ENCODE peak calls at places on chromosome 15, in five cellular contexts. One of them, this sample, is unnamed.
A peak's percentile ranks its signal among the peaks of the same experiment; 100 is the strongest.

GRCh38 chr15:42159381-42160015 is 3.1 kb upstream of the PLA2G4F start:
- DNase-seq in neuronal stem cell: no peak
- DNase-seq in GM23248: no peak
- DNase-seq in lung: no peak
- DNase-seq in left lung: no peak
- DNase-seq in this sample: peak; percentile 69

GRCh38 chr15:76991741-76992645 is 2.9 kb upstream of the PSTPIP1 start:
- DNase-seq in left lung: peak; percentile 89
- DNase-seq in lung: no peak
- DNase-seq in neuronal stem cell: no peak
- DNase-seq in GM23248: no peak
- DNase-seq in this sample: no peak

GRCh38 chr15:43105077-43105769 is 615 bp downstream of the UBR1 start:
- DNase-seq in lung: no peak
- DNase-seq in left lung: no peak
- DNase-seq in GM23248: peak; percentile 50
- DNase-seq in neuronal stem cell: no peak
- DNase-seq in this sample: no peak

GRCh38 chr15:38217181-38217580 is 35.5 kb upstream of the SPRED1 start:
- DNase-seq in lung: peak; percentile 41
- DNase-seq in GM23248: peak; percentile 49
- DNase-seq in neuronal stem cell: no peak
- DNase-seq in left lung: no peak
- DNase-seq in this sample: no peak

GRCh38 chr15:85116925-85117646 is 135.4 kb downstream of the PDE8A start:
- DNase-seq in neuronal stem cell: no peak
- DNase-seq in left lung: no peak
- DNase-seq in GM23248: no peak
- DNase-seq in lung: no peak
- DNase-seq in this sample: no peak

GRCh38 chr15:46222861-46223260 is 588.0 kb downstream of the SQOR start:
- DNase-seq in GM23248: no peak
- DNase-seq in left lung: no peak
- DNase-seq in neuronal stem cell: no peak
- DNase-seq in lung: no peak
- DNase-seq in this sample: no peak

GRCh38 chr15:62809106-62809967 is 233.2 kb upstream of the TPM1 start:
- DNase-seq in lung: no peak
- DNase-seq in left lung: no peak
- DNase-seq in GM23248: peak; percentile 78
- DNase-seq in neuronal stem cell: peak; percentile 23
- DNase-seq in this sample: no peak

GRCh38 chr15:57595011-57595866 is 3.5 kb downstream of the MYZAP start:
- DNase-seq in lung: no peak
- DNase-seq in left lung: no peak
- DNase-seq in GM23248: no peak
- DNase-seq in neuronal stem cell: no peak
- DNase-seq in this sample: no peak

GRCh38 chr15:40948706-40949473 is 4.4 kb upstream of the CHAC1 start:
- DNase-seq in neuronal stem cell: no peak
- DNase-seq in lung: no peak
- DNase-seq in GM23248: no peak
- DNase-seq in left lung: no peak
- DNase-seq in this sample: no peak

GRCh38 chr15:33068007-33068441 is 126.5 kb downstream of the FMN1 start:
- DNase-seq in left lung: peak; percentile 89
- DNase-seq in lung: peak; percentile 73
- DNase-seq in neuronal stem cell: no peak
- DNase-seq in GM23248: peak; percentile 68
- DNase-seq in this sample: no peak

GRCh38 chr15:62900071-62900812 is 142.3 kb upstream of the TPM1 start:
- DNase-seq in neuronal stem cell: no peak
- DNase-seq in GM23248: peak; percentile 66
- DNase-seq in left lung: no peak
- DNase-seq in lung: no peak
- DNase-seq in this sample: no peak

GRCh38 chr15:59347915-59348314 is 24.8 kb downstream of the MYO1E start:
- DNase-seq in GM23248: no peak
- DNase-seq in neuronal stem cell: no peak
- DNase-seq in lung: no peak
- DNase-seq in left lung: no peak
- DNase-seq in this sample: no peak

GRCh38 chr15:39396979-39397615 is 183.8 kb upstream of the THBS1 start:
- DNase-seq in left lung: no peak
- DNase-seq in neuronal stem cell: no peak
- DNase-seq in lung: no peak
- DNase-seq in GM23248: no peak
- DNase-seq in this sample: no peak

GRCh38 chr15:101172421-101173097 is 79.3 kb downstream of the CHSY1 start:
- DNase-seq in lung: no peak
- DNase-seq in GM23248: no peak
- DNase-seq in left lung: no peak
- DNase-seq in neuronal stem cell: no peak
- DNase-seq in this sample: no peak

GRCh38 chr15:52728899-52729298 is 49.7 kb upstream of the ATOSA start:
- DNase-seq in neuronal stem cell: no peak
- DNase-seq in GM23248: peak; percentile 80
- DNase-seq in lung: no peak
- DNase-seq in left lung: no peak
- DNase-seq in this sample: no peak

GRCh38 chr15:74845581-74845980 is 2.6 kb upstream of the ULK3 start:
- DNase-seq in lung: no peak
- DNase-seq in neuronal stem cell: no peak
- DNase-seq in left lung: peak; percentile 39
- DNase-seq in GM23248: no peak
- DNase-seq in this sample: no peak

GRCh38 chr15:60396100-60396499 is 1.7 kb downstream of the ANXA2 start:
- DNase-seq in lung: peak; percentile 42
- DNase-seq in neuronal stem cell: no peak
- DNase-seq in GM23248: peak; percentile 75
- DNase-seq in left lung: no peak
- DNase-seq in this sample: no peak

GRCh38 chr15:36943496-36944361 is 156.6 kb downstream of the MEIS2 start:
- DNase-seq in neuronal stem cell: peak; percentile 31
- DNase-seq in GM23248: no peak
- DNase-seq in lung: no peak
- DNase-seq in left lung: no peak
- DNase-seq in this sample: no peak

GRCh38 chr15:74314897-74315438 is 52.5 kb downstream of the CYP11A1 start:
- DNase-seq in neuronal stem cell: no peak
- DNase-seq in GM23248: no peak
- DNase-seq in lung: no peak
- DNase-seq in left lung: no peak
- DNase-seq in this sample: no peak

GRCh38 chr15:38229700-38230099 is 22.9 kb upstream of the SPRED1 start:
- DNase-seq in left lung: no peak
- DNase-seq in neuronal stem cell: no peak
- DNase-seq in lung: no peak
- DNase-seq in GM23248: peak; percentile 41
- DNase-seq in this sample: no peak

GRCh38 chr15:71125831-71126453 is 10.7 kb downstream of the THSD4 start:
- DNase-seq in neuronal stem cell: no peak
- DNase-seq in left lung: no peak
- DNase-seq in lung: no peak
- DNase-seq in GM23248: peak; percentile 22
- DNase-seq in this sample: no peak

GRCh38 chr15:33107950-33108349 is 86.6 kb downstream of the FMN1 start:
- DNase-seq in neuronal stem cell: no peak
- DNase-seq in left lung: no peak
- DNase-seq in GM23248: peak; percentile 73
- DNase-seq in lung: no peak
- DNase-seq in this sample: no peak

GRCh38 chr15:55915876-55916567 is 77.4 kb downstream of the NEDD4 start:
- DNase-seq in lung: no peak
- DNase-seq in neuronal stem cell: no peak
- DNase-seq in GM23248: peak; percentile 77
- DNase-seq in left lung: no peak
- DNase-seq in this sample: no peak

GRCh38 chr15:100683434-100683833 is 81.0 kb downstream of the ASB7 start:
- DNase-seq in left lung: no peak
- DNase-seq in lung: no peak
- DNase-seq in GM23248: no peak
- DNase-seq in neuronal stem cell: no peak
- DNase-seq in this sample: no peak

GRCh38 chr15:101145362-101145761 is 106.5 kb downstream of the CHSY1 start:
- DNase-seq in GM23248: no peak
- DNase-seq in left lung: no peak
- DNase-seq in lung: no peak
- DNase-seq in neuronal stem cell: no peak
- DNase-seq in this sample: no peak

GRCh38 chr15:82892541-82892940 is 60.0 kb downstream of the HOMER2 start:
- DNase-seq in neuronal stem cell: no peak
- DNase-seq in GM23248: no peak
- DNase-seq in lung: no peak
- DNase-seq in left lung: no peak
- DNase-seq in this sample: no peak

GRCh38 chr15:70882361-70882760 is 9.9 kb downstream of the THAP10 start:
- DNase-seq in GM23248: peak; percentile 5
- DNase-seq in lung: no peak
- DNase-seq in neuronal stem cell: no peak
- DNase-seq in left lung: no peak
- DNase-seq in this sample: no peak

GRCh38 chr15:88624156-88624970 is 3.2 kb downstream of the AEN start:
- DNase-seq in neuronal stem cell: no peak
- DNase-seq in GM23248: peak; percentile 66
- DNase-seq in lung: no peak
- DNase-seq in left lung: no peak
- DNase-seq in this sample: no peak

GRCh38 chr15:57403946-57404345 is 27.6 kb downstream of the CGNL1 start:
- DNase-seq in lung: no peak
- DNase-seq in neuronal stem cell: no peak
- DNase-seq in GM23248: no peak
- DNase-seq in left lung: no peak
- DNase-seq in this sample: no peak

GRCh38 chr15:91853968-91854943 is 748 bp downstream of the SLCO3A1 start:
- DNase-seq in lung: peak; percentile 35
- DNase-seq in GM23248: peak; percentile 73
- DNase-seq in neuronal stem cell: peak; percentile 43
- DNase-seq in left lung: peak; percentile 92
- DNase-seq in this sample: no peak

GRCh38 chr15:55204464-55204863 is 7.7 kb upstream of the RSL24D1 start:
- DNase-seq in GM23248: no peak
- DNase-seq in neuronal stem cell: no peak
- DNase-seq in left lung: no peak
- DNase-seq in lung: no peak
- DNase-seq in this sample: no peak

GRCh38 chr15:92891533-92892200 is 8.5 kb upstream of the CHD2 start:
- DNase-seq in left lung: no peak
- DNase-seq in GM23248: no peak
- DNase-seq in neuronal stem cell: no peak
- DNase-seq in lung: no peak
- DNase-seq in this sample: no peak

GRCh38 chr15:72319360-72319984 is 485 bp downstream of the CELF6 start:
- DNase-seq in left lung: peak; percentile 95
- DNase-seq in neuronal stem cell: peak; percentile 91
- DNase-seq in GM23248: peak; percentile 80
- DNase-seq in lung: peak; percentile 65
- DNase-seq in this sample: no peak

GRCh38 chr15:63860161-63860954 is 26.6 kb upstream of the HERC1 start:
- DNase-seq in GM23248: no peak
- DNase-seq in lung: no peak
- DNase-seq in neuronal stem cell: no peak
- DNase-seq in left lung: no peak
- DNase-seq in this sample: no peak

DNA sequence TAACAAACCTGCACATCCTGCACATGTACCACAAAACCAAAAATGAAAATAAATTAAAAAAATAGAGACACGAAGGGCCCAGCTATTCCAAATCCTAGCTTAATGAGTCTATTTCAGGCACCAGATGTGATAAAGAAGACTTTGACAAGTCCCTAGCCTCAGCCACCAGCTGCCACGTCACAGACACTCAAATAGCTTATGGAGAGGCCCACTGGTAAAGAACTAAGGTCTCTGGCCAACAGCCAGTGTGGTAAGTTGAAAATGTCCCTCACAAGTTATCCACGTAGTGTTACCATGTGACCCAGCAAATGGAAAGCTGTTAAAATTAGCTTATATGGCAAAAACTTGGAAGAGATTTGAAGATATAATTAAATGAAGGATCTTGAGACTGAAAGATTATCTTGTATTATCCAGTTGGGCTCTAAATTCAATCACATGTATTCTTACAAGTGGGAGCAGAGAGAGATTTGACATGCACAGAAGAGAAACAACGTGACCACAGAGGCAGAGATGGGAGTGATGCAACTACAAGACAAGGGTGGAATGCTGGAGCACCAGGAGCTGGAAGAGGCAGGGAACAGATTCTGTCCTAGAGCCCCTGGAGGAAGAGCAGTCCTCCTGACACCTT is 10.9 kb downstream of the ACSBG1 start:
- DNase-seq in neuronal stem cell: no peak
- DNase-seq in lung: no peak
- DNase-seq in left lung: no peak
- DNase-seq in GM23248: peak; percentile 37
- DNase-seq in this sample: no peak
- H3K4me3 ChIP-seq in neuronal stem cell: no peak overlapping the region
- H3K4me3 ChIP-seq in lung: no peak overlapping the region
- H3K4me3 ChIP-seq in left lung: no peak overlapping the region
- H3K4me3 ChIP-seq in GM23248: no peak overlapping the region
- H3K4me3 ChIP-seq in this sample: no peak overlapping the region

DNA sequence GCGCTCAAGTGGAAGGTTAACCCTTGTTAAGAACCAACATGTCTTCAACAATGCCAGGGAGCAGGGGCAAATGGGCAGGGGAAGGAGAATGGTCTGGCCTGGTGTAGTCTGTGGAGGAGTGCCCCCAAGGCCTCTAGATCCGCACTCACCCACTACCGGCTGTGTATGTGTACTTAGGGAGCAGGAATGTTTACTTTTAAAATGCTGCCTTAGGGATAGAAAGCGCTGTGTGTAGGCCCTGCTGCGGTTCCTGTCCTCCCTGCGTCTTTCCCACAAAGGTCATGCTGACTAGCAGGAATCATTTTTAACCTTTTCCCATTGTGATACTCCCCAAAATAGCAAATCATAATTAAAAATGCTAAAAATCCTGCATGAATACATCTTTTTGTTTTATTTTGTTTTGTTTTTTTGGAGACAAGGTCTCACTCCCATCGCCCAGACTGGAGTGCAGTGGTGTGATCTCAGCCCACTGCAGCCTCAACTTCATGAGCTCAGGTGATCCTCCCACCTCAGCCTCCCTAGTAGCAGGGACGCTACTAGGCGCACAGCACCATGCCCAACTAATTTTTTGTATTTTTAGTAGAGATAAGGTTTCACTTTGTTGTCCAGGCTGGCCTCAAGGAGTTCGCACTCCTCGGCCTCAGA is 35.9 kb upstream of the CEMIP start:
- DNase-seq in neuronal stem cell: no peak
- DNase-seq in left lung: no peak
- DNase-seq in GM23248: no peak
- DNase-seq in lung: no peak
- DNase-seq in this sample: no peak
- H3K27me3 ChIP-seq in neuronal stem cell: no peaks in the 10 kb centered on the region
- H3K27me3 ChIP-seq in left lung: no peaks in the 10 kb centered on the region
- H3K27me3 ChIP-seq in GM23248: no peaks in the 10 kb centered on the region
- H3K27me3 ChIP-seq in lung: no peaks in the 10 kb centered on the region
- H3K27me3 ChIP-seq in this sample: no peaks in the 10 kb centered on the region

GRCh38 chr15:28891588-28891987 is 5.8 kb downstream of the APBA2 start:
- DNase-seq in GM23248: no peak
- DNase-seq in neuronal stem cell: no peak
- DNase-seq in lung: no peak
- DNase-seq in left lung: no peak
- DNase-seq in this sample: no peak
- H3K4me3 ChIP-seq in GM23248: no peak overlapping the region
- H3K4me3 ChIP-seq in neuronal stem cell: no peak overlapping the region
- H3K4me3 ChIP-seq in lung: no peak overlapping the region
- H3K4me3 ChIP-seq in left lung: no peak overlapping the region
- H3K4me3 ChIP-seq in this sample: no peak overlapping the region

GRCh38 chr15:47949815-47950214 is 171.0 kb upstream of the SLC24A5 start:
- DNase-seq in GM23248: no peak
- DNase-seq in lung: no peak
- DNase-seq in neuronal stem cell: no peak
- DNase-seq in left lung: no peak
- DNase-seq in this sample: no peak
- H3K27me3 ChIP-seq in GM23248: no peaks in the 10 kb centered on the region
- H3K27me3 ChIP-seq in lung: no peaks in the 10 kb centered on the region
- H3K27me3 ChIP-seq in neuronal stem cell: no peaks in the 10 kb centered on the region
- H3K27me3 ChIP-seq in left lung: no peaks in the 10 kb centered on the region
- H3K27me3 ChIP-seq in this sample: no peaks in the 10 kb centered on the region